ENCODE peak calls at places on chromosome 21, in eight cellular contexts. N is activated CD4-positive, alpha-beta T cell treated with anti-CD3 and anti-CD28 coated beads, Interleukin-2, amount 10 ng/mL, durations not matched to agents 7 days and 5 days; W is stimulated activated CD8-positive, alpha-beta memory T cell treated with anti-CD3 and anti-CD28 coated beads, Interleukin-15, amount 100 ng/mL, for 1 hour; T is activated T-helper 1 cell treated with anti-CD3 and anti-CD28 coated beads, Interleukin-2, amount 50 U/mL, for 16 hours; P is stimulated activated naive CD8-positive, alpha-beta T cell treated with anti-CD3 and anti-CD28 coated beads, Interleukin-15, amount 100 ng/mL, for 72 hours; O is SK-N-SH; Z is midbrain; E is fibroblast of mammary gland. V is an unnamed sample.
A peak's percentile ranks its signal among the peaks of the same experiment; 100 is the strongest.

GRCh38 chr21:34100789-34101188 is 27.4 kb downstream of the MRPS6 start:
- DNase-seq in W (no peak), E (peak; percentile 51), T (no peak), N (no peak), Z (no peak), P (no peak), O (no peak), V (no peak)

GRCh38 chr21:43323244-43324005 is 103.5 kb downstream of the SIK1 start:
- DNase-seq in P (no peak), Z (peak; percentile 91), O (no peak), E (no peak), N (no peak), T (no peak), W (no peak), V (no peak)

GRCh38 chr21:33949516-33950424 is 34.2 kb upstream of the ATP5PO start:
- DNase-seq in O (no peak), W (no peak), P (peak; percentile 87), T (peak; percentile 41), E (no peak), Z (no peak), N (peak; percentile 79), V (no peak)

GRCh38 chr21:35321322-35322200 is 272.5 kb upstream of the RUNX1 start:
- DNase-seq in Z (no peak), W (no peak), E (no peak), O (no peak), P (no peak), T (no peak), N (no peak), V (no peak)

GRCh38 chr21:27647401-27647800 is 680.5 kb upstream of the ADAMTS5 start:
- DNase-seq in P (no peak), O (no peak), E (no peak), T (no peak), W (no peak), N (no peak), Z (no peak), V (no peak)

GRCh38 chr21:25456672-25457071 is 150.6 kb downstream of the MRPL39 start:
- DNase-seq in P (peak; percentile 52), Z (no peak), T (no peak), O (no peak), W (no peak), N (peak; percentile 17), E (no peak), V (no peak)

GRCh38 chr21:34220556-34221195 is 143.1 kb upstream of the KCNE2 start:
- DNase-seq in O (no peak), T (no peak), Z (no peak), P (no peak), W (no peak), N (no peak), E (no peak), V (no peak)

GRCh38 chr21:33266784-33267135 is 593 bp downstream of the IL10RB start:
- DNase-seq in N (peak; percentile 41), E (no peak), Z (no peak), P (peak; percentile 27), O (peak; percentile 48), W (no peak), T (no peak), V (no peak)

GRCh38 chr21:37153935-37154350 is 80.9 kb downstream of the TTC3 start:
- DNase-seq in N (no peak), T (no peak), W (no peak), O (no peak), Z (no peak), E (peak; percentile 40), P (no peak), V (no peak)

GRCh38 chr21:31656199-31657095 is 3.0 kb upstream of the SOD1 start:
- DNase-seq in O (no peak), W (no peak), Z (no peak), T (peak; percentile 15), N (no peak), P (peak; percentile 79), E (peak; percentile 62), V (no peak)

GRCh38 chr21:38323721-38324591 is 67.2 kb downstream of the KCNJ15 start:
- DNase-seq in E (peak; percentile 100), O (no peak), Z (no peak), P (no peak), W (no peak), T (no peak), N (no peak), V (no peak)

GRCh38 chr21:34351786-34352241 is 12.0 kb upstream of the KCNE2 start:
- DNase-seq in N (peak; percentile 23), O (peak; percentile 66), T (no peak), W (no peak), P (peak; percentile 33), Z (peak; percentile 73), E (peak; percentile 17), V (peak; percentile 40)

GRCh38 chr21:41345934-41346685 is 15.7 kb upstream of the MX2 start:
- DNase-seq in N (no peak), P (no peak), O (no peak), W (no peak), Z (no peak), T (no peak), E (no peak), V (no peak)

GRCh38 chr21:41955516-41955915 is 1.7 kb upstream of the C2CD2 start:
- DNase-seq in Z (no peak), P (no peak), E (no peak), O (no peak), W (no peak), T (no peak), N (no peak), V (no peak)

GRCh38 chr21:38942617-38943245 is 137.0 kb downstream of the ETS2 start:
- DNase-seq in T (no peak), W (no peak), Z (no peak), O (no peak), N (no peak), P (no peak), E (no peak), V (no peak)

GRCh38 chr21:38688068-38688467 is 117.7 kb upstream of the ETS2 start:
- DNase-seq in O (no peak), W (no peak), N (no peak), T (no peak), E (no peak), P (no peak), Z (no peak), V (no peak)

GRCh38 chr21:27201197-27201596 is 234.3 kb upstream of the ADAMTS5 start:
- DNase-seq in T (no peak), Z (no peak), N (no peak), W (no peak), E (peak; percentile 43), P (no peak), O (no peak), V (no peak)

GRCh38 chr21:43274022-43274945 is 105.5 kb downstream of the CRYAA start:
- DNase-seq in E (no peak), O (no peak), P (no peak), W (no peak), Z (no peak), N (no peak), T (no peak), V (no peak)